ENCODE peak calls at places on chromosomes 12 and 14, in four cellular contexts. P is fibroblast of pulmonary artery, W is cardiac fibroblast, O is IMR-90. V is an unnamed sample.

GRCh38 chr12:89559753-89560152 is 33.9 kb upstream of the POC1B start:
- DNase-seq in O (no peak), P (no peak), W (no peak), V (no peak)

GRCh38 chr12:22821985-22822384 is 197.0 kb downstream of the ETNK1 start:
- DNase-seq in O (no peak), P (no peak), W (no peak), V (no peak)

GRCh38 chr12:130665753-130666152 is 50.3 kb downstream of the RIMBP2 start:
- DNase-seq in W (no peak), P (no peak), O (no peak), V (no peak)

GRCh38 chr12:6854036-6854435 is 2.1 kb downstream of the USP5 start:
- DNase-seq in W (no peak), P (no peak), O (no peak), V (no peak)

GRCh38 chr12:18141583-18141982 is 51.6 kb upstream of the RERGL start:
- DNase-seq in O (no peak), W (peak), P (peak), V (no peak)

GRCh38 chr12:67333649-67334048 is 64.5 kb downstream of the CAND1 start:
- DNase-seq in P (no peak), O (no peak), W (no peak), V (no peak)

GRCh38 chr12:42589465-42590323 is at the start of gene PRICKLE1:
- DNase-seq in P (peak), W (peak), O (peak), V (no peak)

GRCh38 chr12:55682087-55682796 is 25.5 kb downstream of the ITGA7 start:
- DNase-seq in O (no peak), P (no peak), W (no peak), V (no peak)

GRCh38 chr12:47237751-47238211 is 158.0 kb upstream of the AMIGO2 start:
- DNase-seq in P (peak), W (peak), O (peak), V (no peak)

GRCh38 chr12:131591714-131592709 is 118.9 kb upstream of the SFSWAP start:
- DNase-seq in W (no peak), O (no peak), P (no peak), V (no peak)

GRCh38 chr14:31842905-31843304 is 234.2 kb upstream of the ARHGAP5 start:
- DNase-seq in P (peak), W (peak), O (no peak), V (no peak)

GRCh38 chr14:99352688-99353280 is 80.8 kb upstream of the BCL11B start:
- DNase-seq in P (no peak), W (no peak), O (no peak), V (no peak)

GRCh38 chr14:53946404-53947400 is 9.9 kb downstream of the BMP4 start:
- DNase-seq in W (no peak), P (no peak), O (no peak), V (no peak)

GRCh38 chr12:69821441-69822204 is 3.4 kb upstream of the MYRFL start:
- DNase-seq in P (peak), W (peak), O (peak), V (no peak)

GRCh38 chr12:46269429-46270241 is 792 bp upstream of the SLC38A1 start:
- DNase-seq in W (peak), O (no peak), P (no peak), V (peak)

GRCh38 chr12:16605666-16606116 is 271 bp downstream of the LMO3 start:
- DNase-seq in P (peak), W (peak), O (peak), V (no peak)
- H3K4me3 ChIP-seq in P (peak), W (peak), O (peak), V (no peak)

GRCh38 chr12:113612076-113612728 is 140.5 kb upstream of the LHX5 start:
- DNase-seq in W (no peak), P (no peak), O (no peak), V (no peak)

GRCh38 chr12:113613414-113613813 is 141.7 kb upstream of the LHX5 start:
- DNase-seq in W (no peak), P (no peak), O (no peak), V (no peak)

GRCh38 chr12:113611652-113612051 is 140.0 kb upstream of the LHX5 start:
- DNase-seq in P (no peak), W (no peak), O (no peak), V (no peak)

GRCh38 chr12:113610698-113611097 is 139.0 kb upstream of the LHX5 start:
- DNase-seq in W (no peak), O (no peak), P (no peak), V (no peak)

GRCh38 chr12:113609692-113610469 is 138.2 kb upstream of the LHX5 start:
- DNase-seq in W (no peak), O (no peak), P (no peak), V (no peak)
- H3K4me3 ChIP-seq in W (no peak), O (no peak), P (no peak), V (no peak)

DNA sequence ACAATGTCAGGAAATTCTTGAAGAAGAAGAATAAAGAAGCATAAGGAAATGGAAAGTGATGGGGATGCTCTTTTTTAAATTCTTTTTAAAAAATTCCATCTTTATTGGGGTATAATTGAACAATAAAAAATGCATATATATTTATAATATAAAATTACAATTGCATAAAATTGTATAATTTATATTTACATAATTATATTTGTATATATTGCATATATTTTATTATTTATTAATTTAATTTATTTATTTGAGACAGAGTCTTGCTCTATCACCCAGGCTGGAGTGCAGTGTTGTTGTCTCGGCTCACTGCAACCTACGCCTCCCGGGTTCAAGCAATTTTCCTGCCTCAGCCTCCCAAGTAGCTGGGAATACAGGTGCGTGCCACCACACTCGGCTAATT is 36.3 kb downstream of the PAH start:
- DNase-seq in P (no peak), W (no peak), O (no peak), V (no peak)
- H3K4me3 ChIP-seq in P (no peak), W (no peak), O (no peak), V (no peak)

DNA sequence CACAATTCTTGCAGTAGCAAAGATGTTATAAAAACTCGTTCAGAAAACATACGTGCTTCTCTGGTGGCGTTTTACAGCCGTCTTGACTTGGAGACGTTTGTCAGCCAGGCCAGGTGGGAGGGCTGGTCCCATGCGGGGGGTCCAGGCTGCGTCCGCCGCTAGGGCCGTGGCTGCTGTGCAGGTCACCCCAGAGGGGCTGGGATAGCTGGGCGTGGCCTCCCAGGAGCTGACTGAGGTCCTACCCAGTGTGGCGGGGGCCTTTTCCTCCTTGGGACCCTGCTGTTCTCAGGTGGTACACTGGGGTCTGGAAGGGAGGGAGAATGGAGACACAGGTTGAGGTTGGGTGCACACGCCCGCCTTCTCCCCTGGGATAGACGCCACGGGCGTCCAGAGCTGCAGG is 25.2 kb downstream of the MTA1 start:
- DNase-seq in P (no peak), W (no peak), O (no peak), V (no peak)
- H3K4me3 ChIP-seq in P (no peak), W (no peak), O (no peak), V (no peak)

DNA sequence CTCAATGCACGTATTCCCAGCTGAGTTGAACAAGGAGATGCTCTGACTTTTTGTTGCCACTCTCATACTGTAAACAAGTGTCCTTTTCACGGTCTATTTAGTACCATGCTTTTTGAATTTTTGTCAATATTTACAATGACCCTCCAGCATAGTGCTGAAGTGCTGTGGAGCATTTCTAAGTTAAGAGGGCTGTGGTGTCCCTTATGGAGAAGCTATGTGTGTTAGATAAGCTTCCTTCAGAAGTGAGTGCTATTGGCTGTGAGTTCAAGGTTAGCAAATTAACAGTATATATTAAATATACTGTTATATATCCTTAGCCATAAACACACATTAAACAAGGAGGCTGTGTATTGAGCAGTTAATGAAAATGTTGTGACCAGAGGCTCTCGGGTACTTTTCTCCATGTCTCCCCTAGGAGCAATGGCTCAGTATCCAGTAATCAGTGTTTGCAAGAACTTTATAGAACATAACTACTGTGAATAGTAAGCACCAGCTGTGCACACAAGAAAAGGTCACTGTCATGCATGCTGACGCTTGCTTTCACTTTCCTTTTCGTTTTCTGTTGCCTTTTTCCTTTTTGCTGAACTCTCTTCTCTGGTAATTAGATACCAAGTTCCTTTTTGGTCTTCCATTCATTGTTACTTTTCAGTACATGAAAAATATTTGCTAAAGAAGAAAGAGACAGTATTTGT is 187.2 kb upstream of the NEDD1 start:
- DNase-seq in O (peak), P (peak), W (peak), V (peak)
- H3K4me3 ChIP-seq in O (peak), P (peak), W (no peak), V (peak)

DNA sequence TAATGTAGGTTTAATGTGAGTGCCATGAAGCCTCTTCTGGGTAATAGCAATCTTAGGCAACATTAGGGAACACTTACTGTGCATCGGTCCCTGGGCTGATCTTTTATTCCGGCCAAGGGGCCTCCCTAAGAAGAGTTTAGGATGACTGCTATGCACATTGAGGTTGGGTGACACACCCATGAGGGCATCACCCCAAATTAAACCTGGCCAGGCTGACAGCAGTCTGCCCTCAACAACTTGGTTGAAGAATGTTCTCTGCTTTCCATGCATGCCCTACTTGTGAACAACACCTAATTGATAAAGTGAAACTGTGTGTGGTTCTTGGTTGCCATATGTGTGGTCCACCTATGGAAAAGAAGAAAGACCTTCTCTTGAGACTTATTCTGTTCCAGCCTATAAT is 1098.0 kb downstream of the BCL11B start:
- DNase-seq in O (no peak), W (no peak), P (no peak), V (no peak)
- H3K4me3 ChIP-seq in O (no peak), W (no peak), P (no peak), V (no peak)